ENCODE peak calls at places on chromosomes 3 and 15, in four cellular contexts. One of them, this sample, is unnamed.

GRCh38 chr3:14386254-14386653 is 16.2 kb upstream of the SLC6A6 start:
- DNase-seq in WERI-Rb-1: no peak
- DNase-seq in AG10803: no peak
- DNase-seq in GM13976: no peak
- DNase-seq in this sample: no peak

GRCh38 chr15:63198315-63198714 is 8.9 kb downstream of the RAB8B start:
- DNase-seq in AG10803: peak; percentile 43
- DNase-seq in WERI-Rb-1: no peak
- DNase-seq in GM13976: no peak
- DNase-seq in this sample: no peak

GRCh38 chr3:50658831-50659230 is 15.9 kb upstream of the DOCK3 start:
- DNase-seq in AG10803: no peak
- DNase-seq in GM13976: no peak
- DNase-seq in WERI-Rb-1: no peak
- DNase-seq in this sample: no peak

GRCh38 chr3:81743096-81744025 is 18.1 kb downstream of the GBE1 start:
- DNase-seq in WERI-Rb-1: no peak
- DNase-seq in AG10803: peak; percentile 98
- DNase-seq in GM13976: no peak
- DNase-seq in this sample: no peak

GRCh38 chr3:101824691-101825090 is 24.6 kb upstream of the NFKBIZ start:
- DNase-seq in WERI-Rb-1: no peak
- DNase-seq in GM13976: no peak
- DNase-seq in AG10803: peak; percentile 65
- DNase-seq in this sample: no peak

GRCh38 chr3:134258761-134259347 is 8.2 kb upstream of the RYK start:
- DNase-seq in AG10803: no peak
- DNase-seq in GM13976: no peak
- DNase-seq in WERI-Rb-1: no peak
- DNase-seq in this sample: no peak

GRCh38 chr3:35663471-35663870 is 24.1 kb downstream of the ARPP21 start:
- DNase-seq in AG10803: no peak
- DNase-seq in GM13976: no peak
- DNase-seq in WERI-Rb-1: no peak
- DNase-seq in this sample: no peak

GRCh38 chr3:51739100-51739499 is 32.2 kb downstream of the GRM2 start:
- DNase-seq in GM13976: no peak
- DNase-seq in WERI-Rb-1: no peak
- DNase-seq in AG10803: no peak
- DNase-seq in this sample: no peak

GRCh38 chr3:33271324-33271723 is 5.9 kb upstream of the FBXL2 start:
- DNase-seq in GM13976: no peak
- DNase-seq in AG10803: no peak
- DNase-seq in WERI-Rb-1: no peak
- DNase-seq in this sample: no peak

GRCh38 chr3:149382091-149382467 is 4.6 kb upstream of the TM4SF1 start:
- DNase-seq in WERI-Rb-1: no peak
- DNase-seq in AG10803: peak; percentile 84
- DNase-seq in GM13976: peak; percentile 45
- DNase-seq in this sample: peak; percentile 53

GRCh38 chr15:71753346-71753745 is 57.0 kb upstream of the NR2E3 start:
- DNase-seq in WERI-Rb-1: no peak
- DNase-seq in AG10803: peak; percentile 34
- DNase-seq in GM13976: no peak
- DNase-seq in this sample: no peak

GRCh38 chr3:125461896-125462295 is 58.1 kb downstream of the SNX4 start:
- DNase-seq in GM13976: no peak
- DNase-seq in WERI-Rb-1: no peak
- DNase-seq in AG10803: no peak
- DNase-seq in this sample: no peak

GRCh38 chr15:100602822-100603393 is 519 bp downstream of the ASB7 start:
- DNase-seq in GM13976: peak; percentile 40
- DNase-seq in WERI-Rb-1: no peak
- DNase-seq in AG10803: peak; percentile 17
- DNase-seq in this sample: peak; percentile 35

GRCh38 chr3:61627768-61628185 is 66.4 kb downstream of the PTPRG start:
- DNase-seq in WERI-Rb-1: no peak
- DNase-seq in GM13976: no peak
- DNase-seq in AG10803: peak; percentile 93
- DNase-seq in this sample: no peak

GRCh38 chr3:5799421-5799820 is 611.9 kb downstream of the EDEM1 start:
- DNase-seq in GM13976: no peak
- DNase-seq in WERI-Rb-1: no peak
- DNase-seq in AG10803: no peak
- DNase-seq in this sample: no peak
- TF ChIP-seq CTCF in GM13976: no peak
- TF ChIP-seq CTCF in WERI-Rb-1: no peak
- TF ChIP-seq CTCF in AG10803: no peak
- TF ChIP-seq CTCF in this sample: no peak

DNA sequence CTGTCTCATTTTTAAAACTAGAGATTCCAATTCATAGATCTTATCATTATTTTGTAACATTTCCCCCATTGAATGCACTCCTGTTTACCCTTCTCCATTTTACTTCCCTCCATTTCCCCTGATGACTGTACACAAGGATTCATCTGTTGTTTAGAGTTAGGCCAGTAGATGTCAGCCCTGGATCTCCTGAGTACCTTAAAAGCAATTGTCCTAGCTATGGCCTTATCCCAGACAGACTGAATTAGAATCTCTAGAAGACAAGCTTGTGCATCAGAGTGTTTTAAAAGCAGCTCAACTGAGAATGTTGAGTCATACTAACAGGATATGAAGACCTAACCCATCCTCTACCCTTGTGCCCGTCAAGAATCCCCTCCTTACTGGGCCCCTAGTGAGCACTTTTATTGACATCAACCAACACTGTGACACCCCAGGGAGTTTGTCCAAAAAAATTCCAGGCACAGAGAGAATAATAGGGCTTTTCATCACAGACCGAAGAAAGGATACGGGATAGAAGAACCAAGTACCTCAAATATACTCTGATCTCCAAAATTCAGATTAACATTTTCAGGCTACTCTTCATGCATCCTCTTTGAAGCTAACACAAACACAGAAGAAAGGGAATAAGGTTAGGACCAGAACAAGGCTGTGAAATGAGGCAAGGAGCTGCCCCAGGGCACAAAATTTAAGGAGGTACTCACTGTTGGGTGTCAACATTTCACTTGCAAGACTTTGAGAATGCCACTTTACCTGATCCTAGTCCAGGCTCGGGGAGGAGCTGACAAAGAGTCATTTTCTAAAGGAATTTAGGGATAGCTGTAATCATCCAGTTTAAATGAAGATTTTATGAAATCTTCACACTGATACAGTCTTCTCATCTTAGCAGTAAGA is 17.1 kb downstream of the ZBED2 start:
- DNase-seq in GM13976: peak; percentile 44
- DNase-seq in AG10803: peak; percentile 78
- DNase-seq in WERI-Rb-1: peak; percentile 22
- DNase-seq in this sample: peak; percentile 45
- TF ChIP-seq CTCF in GM13976: peak; percentile 7
- TF ChIP-seq CTCF in AG10803: peak; percentile 78
- TF ChIP-seq CTCF in WERI-Rb-1: peak; percentile 52
- TF ChIP-seq CTCF in this sample: peak; percentile 44

GRCh38 chr3:143763568-143764162 is 84.6 kb downstream of the SLC9A9 start:
- DNase-seq in AG10803: peak; percentile 11
- DNase-seq in WERI-Rb-1: no peak
- DNase-seq in GM13976: no peak
- DNase-seq in this sample: no peak
- TF ChIP-seq CTCF in AG10803: peak; percentile 52
- TF ChIP-seq CTCF in WERI-Rb-1: peak; percentile 14
- TF ChIP-seq CTCF in GM13976: no peak
- TF ChIP-seq CTCF in this sample: no peak

GRCh38 chr15:68315035-68315434 is 37.5 kb downstream of the FEM1B start:
- DNase-seq in WERI-Rb-1: no peak
- DNase-seq in GM13976: no peak
- DNase-seq in AG10803: no peak
- DNase-seq in this sample: no peak

GRCh38 chr15:68314563-68314962 is 37.0 kb downstream of the FEM1B start:
- DNase-seq in GM13976: no peak
- DNase-seq in WERI-Rb-1: no peak
- DNase-seq in AG10803: no peak
- DNase-seq in this sample: no peak

GRCh38 chr15:68317281-68318007 is 39.9 kb downstream of the FEM1B start:
- DNase-seq in WERI-Rb-1: no peak
- DNase-seq in AG10803: no peak
- DNase-seq in GM13976: no peak
- DNase-seq in this sample: no peak

GRCh38 chr15:68315495-68316007 is 38.0 kb downstream of the FEM1B start:
- DNase-seq in WERI-Rb-1: no peak
- DNase-seq in AG10803: no peak
- DNase-seq in GM13976: no peak
- DNase-seq in this sample: no peak

GRCh38 chr15:68316061-68316804 is 38.7 kb downstream of the FEM1B start:
- DNase-seq in AG10803: no peak
- DNase-seq in WERI-Rb-1: peak; percentile 38
- DNase-seq in GM13976: no peak
- DNase-seq in this sample: no peak
- TF ChIP-seq CTCF in AG10803: peak; percentile 29
- TF ChIP-seq CTCF in WERI-Rb-1: peak; percentile 71
- TF ChIP-seq CTCF in GM13976: peak; percentile 20
- TF ChIP-seq CTCF in this sample: peak; percentile 36

GRCh38 chr15:50113187-50113505 is 5.9 kb downstream of the ATP8B4 start:
- DNase-seq in AG10803: no peak
- DNase-seq in GM13976: no peak
- DNase-seq in WERI-Rb-1: no peak
- DNase-seq in this sample: no peak

GRCh38 chr15:50116477-50116876 is 2.6 kb downstream of the ATP8B4 start:
- DNase-seq in AG10803: peak; percentile 31
- DNase-seq in GM13976: peak; percentile 11
- DNase-seq in WERI-Rb-1: peak; percentile 34
- DNase-seq in this sample: peak; percentile 30

GRCh38 chr15:50109086-50109987 is 9.7 kb downstream of the ATP8B4 start:
- DNase-seq in GM13976: no peak
- DNase-seq in AG10803: no peak
- DNase-seq in WERI-Rb-1: no peak
- DNase-seq in this sample: no peak

GRCh38 chr15:50114381-50114780 is 4.7 kb downstream of the ATP8B4 start:
- DNase-seq in AG10803: no peak
- DNase-seq in WERI-Rb-1: no peak
- DNase-seq in GM13976: no peak
- DNase-seq in this sample: no peak

GRCh38 chr15:50112488-50113186 is 6.4 kb downstream of the ATP8B4 start:
- DNase-seq in WERI-Rb-1: no peak
- DNase-seq in GM13976: no peak
- DNase-seq in AG10803: no peak
- DNase-seq in this sample: no peak
- TF ChIP-seq CTCF in WERI-Rb-1: no peak
- TF ChIP-seq CTCF in GM13976: no peak
- TF ChIP-seq CTCF in AG10803: no peak
- TF ChIP-seq CTCF in this sample: no peak

DNA sequence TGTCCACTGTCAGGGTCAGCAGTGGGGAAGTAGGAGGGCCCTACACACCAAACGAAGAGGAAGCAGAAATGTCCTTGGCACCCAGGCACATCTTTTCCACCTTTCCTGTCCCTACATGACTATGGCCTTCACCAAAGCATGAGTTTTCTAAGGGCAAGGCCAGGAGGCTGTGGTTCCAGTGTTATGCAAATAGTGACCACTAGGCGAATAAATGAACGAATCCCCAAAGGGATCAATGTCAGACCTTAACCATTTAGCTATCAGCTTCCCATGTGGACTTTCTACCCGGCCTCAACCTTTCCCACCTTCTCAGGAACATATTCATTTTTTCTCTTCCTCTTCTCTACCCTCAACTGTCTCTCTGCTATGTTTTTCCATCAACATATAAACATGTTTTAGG is 63.1 kb downstream of the NTRK3 start:
- DNase-seq in GM13976: no peak
- DNase-seq in AG10803: no peak
- DNase-seq in WERI-Rb-1: no peak
- DNase-seq in this sample: no peak
- TF ChIP-seq CTCF in GM13976: no peak
- TF ChIP-seq CTCF in AG10803: peak; percentile 8
- TF ChIP-seq CTCF in WERI-Rb-1: peak; percentile 25
- TF ChIP-seq CTCF in this sample: peak; percentile 18

GRCh38 chr15:97745481-97746071 is 214.9 kb upstream of the ARRDC4 start:
- DNase-seq in AG10803: no peak
- DNase-seq in GM13976: peak; percentile 36
- DNase-seq in WERI-Rb-1: peak; percentile 41
- DNase-seq in this sample: peak; percentile 29
- TF ChIP-seq CTCF in AG10803: peak; percentile 30
- TF ChIP-seq CTCF in GM13976: peak; percentile 39
- TF ChIP-seq CTCF in WERI-Rb-1: peak; percentile 62
- TF ChIP-seq CTCF in this sample: peak; percentile 3